ENCODE peak calls at places on chromosome 14, in seven cellular contexts. One of them, this sample, is unnamed.

GRCh38 chr14:67413806-67414769 is 2.1 kb upstream of the PLEK2 start:
- DNase-seq in GM12878: no peak
- DNase-seq in HCT116: peak
- DNase-seq in K562: peak
- DNase-seq in SK-N-SH: no peak
- DNase-seq in H1: no peak
- DNase-seq in HepG2: peak
- DNase-seq in this sample: peak

GRCh38 chr14:92600318-92601053 is 86.9 kb downstream of the RIN3 start:
- DNase-seq in GM12878: no peak
- DNase-seq in HCT116: no peak
- DNase-seq in K562: no peak
- DNase-seq in SK-N-SH: no peak
- DNase-seq in H1: no peak
- DNase-seq in HepG2: no peak
- DNase-seq in this sample: peak

GRCh38 chr14:65301862-65302539 is 110.5 kb upstream of the FUT8 start:
- DNase-seq in GM12878: peak
- DNase-seq in HCT116: no peak
- DNase-seq in K562: peak
- DNase-seq in SK-N-SH: no peak
- DNase-seq in H1: no peak
- DNase-seq in HepG2: peak
- DNase-seq in this sample: no peak

GRCh38 chr14:51786227-51786626 is 74.2 kb upstream of the GNG2 start:
- DNase-seq in GM12878: no peak
- DNase-seq in HCT116: no peak
- DNase-seq in K562: no peak
- DNase-seq in SK-N-SH: no peak
- DNase-seq in H1: no peak
- DNase-seq in HepG2: no peak
- DNase-seq in this sample: no peak

GRCh38 chr14:44767646-44768173 is 194.0 kb downstream of the KLHL28 start:
- DNase-seq in GM12878: no peak
- DNase-seq in HCT116: no peak
- DNase-seq in K562: no peak
- DNase-seq in SK-N-SH: no peak
- DNase-seq in H1: no peak
- DNase-seq in HepG2: no peak
- DNase-seq in this sample: no peak

GRCh38 chr14:99731536-99732435 is 47.7 kb downstream of the CYP46A1 start:
- DNase-seq in GM12878: no peak
- DNase-seq in HCT116: no peak
- DNase-seq in K562: no peak
- DNase-seq in SK-N-SH: no peak
- DNase-seq in H1: no peak
- DNase-seq in HepG2: no peak
- DNase-seq in this sample: no peak

GRCh38 chr14:98014851-98015615 is 1217.9 kb downstream of the VRK1 start:
- DNase-seq in GM12878: no peak
- DNase-seq in HCT116: no peak
- DNase-seq in K562: no peak
- DNase-seq in SK-N-SH: no peak
- DNase-seq in H1: no peak
- DNase-seq in HepG2: no peak
- DNase-seq in this sample: no peak

GRCh38 chr14:99320621-99321235 is 48.7 kb upstream of the BCL11B start:
- DNase-seq in GM12878: no peak
- DNase-seq in HCT116: no peak
- DNase-seq in K562: no peak
- DNase-seq in SK-N-SH: no peak
- DNase-seq in H1: peak
- DNase-seq in HepG2: no peak
- DNase-seq in this sample: no peak

GRCh38 chr14:35140718-35141581 is 18.6 kb downstream of the PRORP start:
- DNase-seq in GM12878: no peak
- DNase-seq in HCT116: no peak
- DNase-seq in K562: no peak
- DNase-seq in SK-N-SH: peak
- DNase-seq in H1: no peak
- DNase-seq in HepG2: peak
- DNase-seq in this sample: peak

GRCh38 chr14:35285991-35286564 is 6.1 kb upstream of the PSMA6 start:
- DNase-seq in GM12878: no peak
- DNase-seq in HCT116: no peak
- DNase-seq in K562: no peak
- DNase-seq in SK-N-SH: no peak
- DNase-seq in H1: no peak
- DNase-seq in HepG2: no peak
- DNase-seq in this sample: no peak

GRCh38 chr14:34262511-34262910 is 199.5 kb downstream of the SPTSSA start:
- DNase-seq in GM12878: no peak
- DNase-seq in HCT116: no peak
- DNase-seq in K562: no peak
- DNase-seq in SK-N-SH: peak
- DNase-seq in H1: no peak
- DNase-seq in HepG2: no peak
- DNase-seq in this sample: no peak

GRCh38 chr14:50335389-50335788 is 23.3 kb downstream of the DMAC2L start:
- DNase-seq in GM12878: no peak
- DNase-seq in HCT116: no peak
- DNase-seq in K562: no peak
- DNase-seq in SK-N-SH: peak
- DNase-seq in H1: no peak
- DNase-seq in HepG2: peak
- DNase-seq in this sample: peak

GRCh38 chr14:55101698-55102097 is 27.4 kb upstream of the LGALS3 start:
- DNase-seq in GM12878: no peak
- DNase-seq in HCT116: no peak
- DNase-seq in K562: no peak
- DNase-seq in SK-N-SH: no peak
- DNase-seq in H1: no peak
- DNase-seq in HepG2: no peak
- DNase-seq in this sample: no peak

GRCh38 chr14:55094630-55095157 is 34.4 kb upstream of the LGALS3 start:
- DNase-seq in GM12878: no peak
- DNase-seq in HCT116: no peak
- DNase-seq in K562: no peak
- DNase-seq in SK-N-SH: no peak
- DNase-seq in H1: no peak
- DNase-seq in HepG2: no peak
- DNase-seq in this sample: no peak

GRCh38 chr14:55098561-55098898 is 30.5 kb upstream of the LGALS3 start:
- DNase-seq in GM12878: no peak
- DNase-seq in HCT116: no peak
- DNase-seq in K562: no peak
- DNase-seq in SK-N-SH: no peak
- DNase-seq in H1: no peak
- DNase-seq in HepG2: no peak
- DNase-seq in this sample: no peak

GRCh38 chr14:55099741-55100140 is 29.3 kb upstream of the LGALS3 start:
- DNase-seq in GM12878: no peak
- DNase-seq in HCT116: no peak
- DNase-seq in K562: no peak
- DNase-seq in SK-N-SH: no peak
- DNase-seq in H1: no peak
- DNase-seq in HepG2: no peak
- DNase-seq in this sample: no peak

GRCh38 chr14:55097894-55098560 is 31.0 kb upstream of the LGALS3 start:
- DNase-seq in GM12878: peak
- DNase-seq in HCT116: no peak
- DNase-seq in K562: no peak
- DNase-seq in SK-N-SH: no peak
- DNase-seq in H1: no peak
- DNase-seq in HepG2: no peak
- DNase-seq in this sample: no peak
- TF ChIP-seq JUND in GM12878: peak
- TF ChIP-seq JUND in HCT116: no peak
- TF ChIP-seq JUND in K562: no peak
- TF ChIP-seq JUND in SK-N-SH: no peak
- TF ChIP-seq JUND in H1: no peak
- TF ChIP-seq JUND in HepG2: no peak
- TF ChIP-seq JUND in this sample: no peak

DNA sequence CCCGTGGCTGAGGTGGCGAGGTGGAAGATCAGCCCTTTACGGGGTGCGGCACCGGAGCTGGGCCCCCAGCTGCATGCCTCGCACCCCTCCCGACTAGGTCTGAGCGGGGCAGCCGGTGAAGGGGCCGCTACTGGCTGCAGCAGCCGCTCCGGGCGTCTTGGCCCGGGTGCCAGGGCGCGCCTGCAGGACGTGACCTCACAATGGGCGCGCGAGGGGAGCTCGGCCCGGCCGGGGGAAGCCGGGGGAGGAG is 397 bp downstream of the BAG5 start:
- DNase-seq in GM12878: no peak
- DNase-seq in HCT116: no peak
- DNase-seq in K562: no peak
- DNase-seq in SK-N-SH: no peak
- DNase-seq in H1: no peak
- DNase-seq in HepG2: no peak
- DNase-seq in this sample: no peak
- TF ChIP-seq JUND in GM12878: no peak
- TF ChIP-seq JUND in HCT116: no peak
- TF ChIP-seq JUND in K562: no peak
- TF ChIP-seq JUND in SK-N-SH: no peak
- TF ChIP-seq JUND in H1: no peak
- TF ChIP-seq JUND in HepG2: no peak
- TF ChIP-seq JUND in this sample: no peak

GRCh38 chr14:23052671-23053070 is 4.6 kb downstream of the CDH24 start:
- DNase-seq in GM12878: no peak
- DNase-seq in HCT116: no peak
- DNase-seq in K562: no peak
- DNase-seq in SK-N-SH: no peak
- DNase-seq in H1: no peak
- DNase-seq in HepG2: no peak
- DNase-seq in this sample: no peak

GRCh38 chr14:23055147-23055550 is 2.2 kb downstream of the CDH24 start:
- DNase-seq in GM12878: no peak
- DNase-seq in HCT116: no peak
- DNase-seq in K562: no peak
- DNase-seq in SK-N-SH: no peak
- DNase-seq in H1: no peak
- DNase-seq in HepG2: no peak
- DNase-seq in this sample: no peak

GRCh38 chr14:23053426-23053825 is 3.9 kb downstream of the CDH24 start:
- DNase-seq in GM12878: no peak
- DNase-seq in HCT116: no peak
- DNase-seq in K562: no peak
- DNase-seq in SK-N-SH: no peak
- DNase-seq in H1: no peak
- DNase-seq in HepG2: no peak
- DNase-seq in this sample: no peak

GRCh38 chr14:23055621-23056256 is 1.6 kb downstream of the CDH24 start:
- DNase-seq in GM12878: no peak
- DNase-seq in HCT116: no peak
- DNase-seq in K562: no peak
- DNase-seq in SK-N-SH: peak
- DNase-seq in H1: no peak
- DNase-seq in HepG2: no peak
- DNase-seq in this sample: no peak

DNA sequence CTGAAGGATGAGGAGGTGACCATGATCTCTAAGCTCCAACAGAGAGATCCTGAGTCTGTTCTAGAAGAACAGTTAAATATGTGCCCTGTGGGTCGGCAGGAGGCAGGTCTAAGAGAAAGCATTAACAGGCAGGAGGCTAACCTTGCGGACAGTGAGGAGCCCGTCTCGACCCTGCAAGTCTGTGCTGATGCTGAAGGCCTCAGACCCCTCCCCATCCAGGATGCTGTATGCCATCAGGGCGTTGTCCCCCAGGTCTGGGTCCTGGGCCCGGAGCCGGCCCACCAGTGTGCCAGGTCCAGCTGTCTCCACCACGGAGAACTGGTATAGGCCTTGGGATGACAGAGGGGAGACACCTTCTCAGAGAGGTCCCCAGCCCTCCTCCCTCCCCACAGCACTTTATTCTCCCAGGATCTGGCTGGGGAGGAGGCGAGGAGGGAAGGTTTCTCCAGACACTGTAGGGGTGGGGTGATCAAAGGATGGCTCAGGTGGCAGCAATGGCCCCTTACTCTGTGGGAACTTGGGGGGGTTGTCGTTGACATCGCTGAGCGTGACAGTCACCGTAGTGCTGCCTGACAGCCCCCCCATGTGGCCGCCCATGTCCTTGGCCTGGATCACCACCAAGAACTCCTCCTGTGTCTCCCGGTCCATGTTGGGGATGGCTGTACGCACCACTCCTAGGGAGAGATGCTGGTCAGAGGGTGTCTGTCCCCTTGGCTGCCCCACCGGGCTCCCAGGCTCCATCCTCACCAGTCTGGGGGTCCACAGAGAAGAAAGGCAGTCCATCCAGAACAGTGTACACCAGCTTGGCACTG is 3.1 kb downstream of the CDH24 start:
- DNase-seq in GM12878: no peak
- DNase-seq in HCT116: no peak
- DNase-seq in K562: peak
- DNase-seq in SK-N-SH: peak
- DNase-seq in H1: no peak
- DNase-seq in HepG2: no peak
- DNase-seq in this sample: no peak
- TF ChIP-seq JUND in GM12878: no peak
- TF ChIP-seq JUND in HCT116: no peak
- TF ChIP-seq JUND in K562: no peak
- TF ChIP-seq JUND in SK-N-SH: no peak
- TF ChIP-seq JUND in H1: no peak
- TF ChIP-seq JUND in HepG2: no peak
- TF ChIP-seq JUND in this sample: no peak

GRCh38 chr14:83047436-83047835 is 1513.8 kb upstream of the SEL1L start:
- DNase-seq in GM12878: no peak
- DNase-seq in HCT116: no peak
- DNase-seq in K562: no peak
- DNase-seq in SK-N-SH: no peak
- DNase-seq in H1: no peak
- DNase-seq in HepG2: no peak
- DNase-seq in this sample: no peak

GRCh38 chr14:83042858-83043257 is 1509.2 kb upstream of the SEL1L start:
- DNase-seq in GM12878: no peak
- DNase-seq in HCT116: no peak
- DNase-seq in K562: no peak
- DNase-seq in SK-N-SH: no peak
- DNase-seq in H1: no peak
- DNase-seq in HepG2: no peak
- DNase-seq in this sample: no peak

GRCh38 chr14:83041224-83041623 is 1507.6 kb upstream of the SEL1L start:
- DNase-seq in GM12878: no peak
- DNase-seq in HCT116: no peak
- DNase-seq in K562: no peak
- DNase-seq in SK-N-SH: no peak
- DNase-seq in H1: no peak
- DNase-seq in HepG2: no peak
- DNase-seq in this sample: no peak

DNA sequence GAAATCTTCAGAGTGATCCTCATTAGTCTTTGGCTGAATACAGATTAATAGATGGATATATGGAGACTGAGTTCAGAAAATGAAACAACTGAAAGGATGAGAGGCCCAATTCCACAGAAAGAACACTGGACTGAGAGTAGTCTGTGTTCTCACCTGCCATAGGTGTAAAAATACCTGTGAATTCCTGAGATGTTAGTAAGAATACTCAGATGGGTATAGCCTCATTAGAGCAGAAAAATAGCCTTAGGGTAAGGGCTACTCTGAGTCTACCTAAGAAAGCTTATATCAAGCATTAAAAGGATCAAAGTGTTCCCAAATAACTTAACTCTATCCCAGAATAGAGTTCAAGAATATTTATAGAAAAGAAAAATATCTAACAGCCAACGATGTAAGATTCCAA is 1510.3 kb upstream of the SEL1L start:
- DNase-seq in GM12878: no peak
- DNase-seq in HCT116: no peak
- DNase-seq in K562: no peak
- DNase-seq in SK-N-SH: no peak
- DNase-seq in H1: no peak
- DNase-seq in HepG2: no peak
- DNase-seq in this sample: no peak
- TF ChIP-seq JUND in GM12878: no peak
- TF ChIP-seq JUND in HCT116: no peak
- TF ChIP-seq JUND in K562: no peak
- TF ChIP-seq JUND in SK-N-SH: no peak
- TF ChIP-seq JUND in H1: no peak
- TF ChIP-seq JUND in HepG2: no peak
- TF ChIP-seq JUND in this sample: no peak